ENCODE peak calls at places on chromosomes 2 and 18, in nine cellular contexts. H is RCC 7860; T is naive thymus-derived CD8-positive, alpha-beta T cell; W is activated T-helper 9 cell treated with anti-CD3 and anti-CD28 coated beads, Interleukin-2, amount 50 U/mL, for 16 hours; R is RKO; E is NCI-H2081; A is skeletal muscle cell; M is MCF 10A; F is foreskin melanocyte. V is an unnamed sample.

GRCh38 chr2:101149241-101150192 is 1.7 kb downstream of the TBC1D8 start:
- DNase-seq in R (no peak), T (no peak), F (no peak), M (peak), W (no peak), H (no peak), A (no peak), E (no peak), V (no peak)

GRCh38 chr2:147925886-147926285 is 81.1 kb downstream of the ACVR2A start:
- DNase-seq in E (no peak), R (no peak), T (no peak), F (no peak), H (no peak), A (peak), W (no peak), M (no peak), V (no peak)

GRCh38 chr18:8424481-8424880 is 184.8 kb upstream of the RAB12 start:
- DNase-seq in R (no peak), A (no peak), T (no peak), W (no peak), H (peak), M (no peak), E (no peak), F (no peak), V (no peak)

GRCh38 chr2:195710407-195710806 is 53.4 kb downstream of the SLC39A10 start:
- DNase-seq in M (no peak), F (peak), R (no peak), H (no peak), T (no peak), E (no peak), A (peak), W (no peak), V (no peak)

GRCh38 chr2:74760875-74761630 is 72.9 kb upstream of the HK2 start:
- DNase-seq in E (no peak), M (peak), T (no peak), R (no peak), H (no peak), F (no peak), W (no peak), A (no peak), V (no peak)

GRCh38 chr18:55261253-55261652 is 302.0 kb upstream of the CCDC68 start:
- DNase-seq in F (no peak), H (no peak), R (no peak), T (no peak), W (no peak), E (no peak), M (no peak), A (no peak), V (no peak)

GRCh38 chr2:235098273-235098672 is 146.5 kb downstream of the SH3BP4 start:
- DNase-seq in W (no peak), E (peak), H (peak), F (no peak), T (no peak), R (no peak), A (no peak), M (no peak), V (peak)

GRCh38 chr18:75926811-75927210 is 499.3 kb upstream of the SMIM21 start:
- DNase-seq in E (no peak), W (no peak), A (peak), M (peak), F (no peak), R (peak), H (no peak), T (no peak), V (no peak)

GRCh38 chr2:26444236-26444635 is 33.7 kb downstream of the OTOF start:
- DNase-seq in E (no peak), H (no peak), F (no peak), M (no peak), A (no peak), R (no peak), W (no peak), T (no peak), V (no peak)

GRCh38 chr2:165161510-165161909 is 42.3 kb downstream of the SCN3A start:
- DNase-seq in T (no peak), W (no peak), R (no peak), M (no peak), F (no peak), E (no peak), A (peak), H (peak), V (no peak)

GRCh38 chr2:113407446-113408099 is 29.9 kb upstream of the ZNG1B start:
- DNase-seq in T (no peak), H (no peak), A (no peak), W (no peak), M (peak), F (peak), E (no peak), R (peak), V (no peak)

GRCh38 chr2:101741775-101742520 is 44.4 kb downstream of the MAP4K4 start:
- DNase-seq in A (no peak), F (no peak), W (no peak), R (no peak), H (no peak), M (peak), T (no peak), E (no peak), V (no peak)

GRCh38 chr2:44104855-44105271 is 63.8 kb upstream of the PPM1B start:
- DNase-seq in R (no peak), M (no peak), E (no peak), A (no peak), T (no peak), F (no peak), W (no peak), H (no peak), V (no peak)

GRCh38 chr2:143732931-143733330 is 603.7 kb downstream of the ARHGAP15 start:
- DNase-seq in F (peak), E (no peak), A (no peak), H (no peak), W (no peak), R (no peak), T (no peak), M (no peak), V (no peak)

V was measured in NCI-H345.